ENCODE peak calls at places on chromosomes 2 and 18, in nine cellular contexts. P is psoas muscle, G is HFF-Myc, K is colonic mucosa, Z is BJ, D is transverse colon, C is progenitor cell of endocrine pancreas, F is AG04450, M is body of pancreas. L is an unnamed sample.

GRCh38 chr18:48839819-48840490 is 110.8 kb downstream of the SMAD7 start:
- DNase-seq in M (no peak), G (no peak), C (no peak), K (no peak), P (peak; percentile 24), Z (no peak), D (no peak), F (no peak), L (no peak)

GRCh38 chr2:215505044-215505786 is 69.3 kb upstream of the FN1 start:
- DNase-seq in M (peak; percentile 69), P (no peak), Z (no peak), K (peak; percentile 54), D (peak; percentile 18), C (no peak), F (peak; percentile 20), G (no peak), L (no peak)

GRCh38 chr2:176685908-176686307 is 416.7 kb downstream of the MTX2 start:
- DNase-seq in C (no peak), M (no peak), Z (no peak), G (no peak), D (no peak), K (no peak), F (no peak), P (no peak), L (no peak)

GRCh38 chr18:61464551-61465102 is 131.4 kb downstream of the CDH20 start:
- DNase-seq in F (no peak), C (no peak), D (no peak), P (no peak), G (no peak), K (no peak), M (no peak), Z (no peak), L (no peak)

GRCh38 chr2:101439716-101440115 is 35.2 kb downstream of the RFX8 start:
- DNase-seq in P (no peak), F (no peak), M (no peak), C (no peak), D (no peak), G (no peak), Z (no peak), K (no peak), L (no peak)

GRCh38 chr2:6993230-6993640 is 76.0 kb downstream of the RNF144A start:
- DNase-seq in C (no peak), G (no peak), K (no peak), Z (no peak), P (peak; percentile 87), M (peak; percentile 34), D (no peak), F (no peak), L (no peak)

GRCh38 chr18:80132196-80132812 is 23.2 kb downstream of the ADNP2 start:
- DNase-seq in F (no peak), P (no peak), M (no peak), D (no peak), K (no peak), C (no peak), G (no peak), Z (no peak), L (no peak)

GRCh38 chr18:11897781-11898180 is 10.3 kb downstream of the MPPE1 start:
- DNase-seq in D (no peak), M (no peak), K (no peak), G (no peak), Z (no peak), P (no peak), F (no peak), C (no peak), L (no peak)

GRCh38 chr18:80200932-80201672 is 46.2 kb downstream of the PARD6G start:
- DNase-seq in K (no peak), C (no peak), M (no peak), F (no peak), D (no peak), P (no peak), Z (no peak), G (no peak), L (no peak)

GRCh38 chr2:200786826-200787225 is 24.9 kb upstream of the BZW1 start:
- DNase-seq in P (no peak), D (no peak), C (no peak), G (no peak), Z (peak; percentile 36), K (peak; percentile 44), F (peak; percentile 27), M (no peak), L (no peak)

GRCh38 chr18:47283476-47283875 is 32.0 kb upstream of the SKOR2 start:
- DNase-seq in F (no peak), G (peak; percentile 7), D (no peak), K (no peak), Z (no peak), P (no peak), M (no peak), C (no peak), L (no peak)

GRCh38 chr2:237962432-237963084 is 4.3 kb upstream of the UBE2F start:
- DNase-seq in Z (no peak), P (no peak), G (no peak), K (no peak), D (no peak), F (no peak), M (no peak), C (no peak), L (no peak)

GRCh38 chr2:177553176-177553909 is 160.8 kb downstream of the AGPS start:
- DNase-seq in P (no peak), F (no peak), M (no peak), K (no peak), C (no peak), D (no peak), Z (no peak), G (no peak), L (no peak)

GRCh38 chr2:224027070-224027469 is 12.0 kb downstream of the SERPINE2 start:
- DNase-seq in C (no peak), K (no peak), P (no peak), F (no peak), M (no peak), D (no peak), Z (no peak), G (no peak), L (no peak)

GRCh38 chr2:8563814-8564474 is 117.9 kb upstream of the ID2 start:
- DNase-seq in F (no peak), D (peak; percentile 5), M (no peak), G (no peak), C (no peak), Z (no peak), K (no peak), P (peak; percentile 44), L (no peak)

GRCh38 chr2:133829686-133830085 is 261.4 kb upstream of the NCKAP5 start:
- DNase-seq in P (no peak), F (no peak), C (no peak), Z (no peak), M (no peak), D (no peak), G (no peak), K (no peak), L (no peak)

GRCh38 chr2:77521482-77521881 is 694 bp downstream of the LRRTM4 start:
- DNase-seq in P (no peak), M (no peak), Z (no peak), K (no peak), D (no peak), F (no peak), C (no peak), G (no peak), L (no peak)

GRCh38 chr2:42142476-42143184 is 26.5 kb upstream of the EML4 start:
- DNase-seq in Z (no peak), P (no peak), G (no peak), D (no peak), F (no peak), M (no peak), K (no peak), C (no peak), L (no peak)

GRCh38 chr18:30387401-30387800 is 655.1 kb downstream of the DSC3 start:
- DNase-seq in G (no peak), P (no peak), M (no peak), Z (no peak), F (no peak), K (no peak), D (no peak), C (no peak), L (no peak)

GRCh38 chr2:57842531-57842930 is 204.1 kb upstream of the VRK2 start:
- DNase-seq in P (no peak), G (peak; percentile 2), F (no peak), D (no peak), C (no peak), M (no peak), Z (no peak), K (no peak), L (no peak)

GRCh38 chr2:173462908-173463840 is 108.5 kb downstream of the CDCA7 start:
- DNase-seq in D (peak; percentile 60), K (peak; percentile 51), F (no peak), Z (no peak), C (no peak), M (no peak), G (no peak), P (no peak), L (no peak)

DNA sequence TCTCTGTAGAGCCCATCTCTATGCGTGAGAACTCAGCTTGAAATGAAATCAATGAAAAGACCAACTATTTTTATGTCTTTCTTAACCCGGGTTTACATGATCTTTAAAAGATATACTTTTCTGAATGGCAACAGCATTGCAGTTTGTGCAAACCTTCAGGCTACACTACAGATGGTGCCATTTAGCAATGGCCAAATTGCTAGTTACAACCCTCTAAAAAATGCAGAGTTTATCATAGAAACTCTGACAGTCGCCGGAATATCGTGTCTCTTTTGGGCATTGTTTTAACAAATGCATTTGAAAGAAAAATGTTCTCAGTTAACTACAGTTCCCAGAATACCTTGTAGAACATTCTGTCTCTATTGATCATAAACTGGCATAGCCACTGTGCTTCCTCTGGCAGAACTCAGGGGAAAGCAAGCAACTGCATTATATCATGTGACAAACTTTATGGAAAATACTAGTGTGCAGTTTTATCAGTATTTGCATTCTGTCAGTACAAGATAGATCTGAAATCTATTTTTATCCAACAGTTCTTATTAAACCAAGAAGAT is 1407.6 kb upstream of the ZEB2 start:
- DNase-seq in K (no peak), P (no peak), D (no peak), F (no peak), Z (no peak), C (no peak), M (peak; percentile 44), G (no peak), L (no peak)
- TF ChIP-seq CTCF in K (no peak), P (no peak), D (no peak), F (no peak), Z (no peak), C (no peak), M (no peak), G (no peak), L (no peak)

GRCh38 chr18:64330161-64330560 is 181.3 kb upstream of the LINC00305 start:
- DNase-seq in M (no peak), D (no peak), C (no peak), G (no peak), Z (no peak), K (no peak), P (no peak), F (no peak), L (no peak)
- TF ChIP-seq CTCF in M (no peak), D (no peak), C (no peak), G (no peak), Z (no peak), K (no peak), P (no peak), F (no peak), L (no peak)

GRCh38 chr18:57812126-57812477 is 9.0 kb upstream of the ATP8B1 start:
- DNase-seq in C (no peak), P (no peak), F (no peak), Z (no peak), D (no peak), M (no peak), K (no peak), G (no peak), L (no peak)
- TF ChIP-seq CTCF in C (no peak), P (no peak), F (no peak), Z (no peak), D (no peak), M (no peak), K (no peak), G (no peak), L (no peak)

GRCh38 chr2:139946690-139947089 is 1166.5 kb upstream of the NXPH2 start:
- DNase-seq in Z (no peak), C (no peak), M (no peak), F (no peak), P (no peak), G (no peak), K (no peak), D (no peak), L (no peak)
- TF ChIP-seq CTCF in Z (no peak), C (peak; percentile 10), M (no peak), F (no peak), P (no peak), G (no peak), K (no peak), D (no peak), L (peak; percentile 29)